ENCODE peak calls at places on chromosome 5, in ten cellular contexts. G, J, W, P, R, D, Y, L, C and M are unnamed samples.
A peak's percentile ranks its signal among the peaks of the same experiment; 100 is the strongest.

GRCh38 chr5:123875444-123876264 is 363.7 kb downstream of the CSNK1G3 start:
- DNase-seq in J (no peak), W (peak; percentile 25), G (peak; percentile 86), D (peak; percentile 32), R (no peak), C (peak; percentile 60), L (peak; percentile 21), Y (no peak), P (peak; percentile 45), M (no peak)

GRCh38 chr5:88551724-88552345 is 283.2 kb upstream of the TMEM161B start:
- DNase-seq in L (no peak), J (no peak), W (no peak), Y (no peak), C (no peak), P (no peak), D (no peak), G (peak; percentile 95), R (no peak), M (no peak)

GRCh38 chr5:10591159-10591558 is 27.3 kb downstream of the ANKRD33B start:
- DNase-seq in D (no peak), J (no peak), C (no peak), L (no peak), Y (no peak), G (no peak), R (no peak), P (no peak), W (no peak), M (no peak)

GRCh38 chr5:67942451-67942830 is 273.1 kb upstream of the PIK3R1 start:
- DNase-seq in Y (no peak), C (peak; percentile 10), W (no peak), L (no peak), G (no peak), P (no peak), J (no peak), D (no peak), R (no peak), M (no peak)

GRCh38 chr5:57986746-57987145 is 473.1 kb downstream of the PLK2 start:
- DNase-seq in P (no peak), D (peak; percentile 17), W (no peak), L (peak; percentile 40), R (no peak), C (peak; percentile 5), Y (no peak), G (no peak), J (no peak), M (no peak)

GRCh38 chr5:5103249-5103648 is 36.9 kb upstream of the ADAMTS16 start:
- DNase-seq in C (no peak), Y (no peak), G (no peak), P (no peak), L (no peak), W (no peak), D (no peak), J (no peak), R (no peak), M (no peak)

GRCh38 chr5:150021491-150022162 is 21.1 kb downstream of the HMGXB3 start:
- DNase-seq in R (no peak), L (peak; percentile 67), Y (peak; percentile 66), W (no peak), J (no peak), D (no peak), C (no peak), G (no peak), P (no peak), M (no peak)

GRCh38 chr5:136004436-136004835 is 24.4 kb upstream of the TGFBI start:
- DNase-seq in R (no peak), Y (no peak), G (no peak), P (no peak), W (no peak), L (no peak), C (peak; percentile 51), D (no peak), J (no peak), M (no peak)

DNA sequence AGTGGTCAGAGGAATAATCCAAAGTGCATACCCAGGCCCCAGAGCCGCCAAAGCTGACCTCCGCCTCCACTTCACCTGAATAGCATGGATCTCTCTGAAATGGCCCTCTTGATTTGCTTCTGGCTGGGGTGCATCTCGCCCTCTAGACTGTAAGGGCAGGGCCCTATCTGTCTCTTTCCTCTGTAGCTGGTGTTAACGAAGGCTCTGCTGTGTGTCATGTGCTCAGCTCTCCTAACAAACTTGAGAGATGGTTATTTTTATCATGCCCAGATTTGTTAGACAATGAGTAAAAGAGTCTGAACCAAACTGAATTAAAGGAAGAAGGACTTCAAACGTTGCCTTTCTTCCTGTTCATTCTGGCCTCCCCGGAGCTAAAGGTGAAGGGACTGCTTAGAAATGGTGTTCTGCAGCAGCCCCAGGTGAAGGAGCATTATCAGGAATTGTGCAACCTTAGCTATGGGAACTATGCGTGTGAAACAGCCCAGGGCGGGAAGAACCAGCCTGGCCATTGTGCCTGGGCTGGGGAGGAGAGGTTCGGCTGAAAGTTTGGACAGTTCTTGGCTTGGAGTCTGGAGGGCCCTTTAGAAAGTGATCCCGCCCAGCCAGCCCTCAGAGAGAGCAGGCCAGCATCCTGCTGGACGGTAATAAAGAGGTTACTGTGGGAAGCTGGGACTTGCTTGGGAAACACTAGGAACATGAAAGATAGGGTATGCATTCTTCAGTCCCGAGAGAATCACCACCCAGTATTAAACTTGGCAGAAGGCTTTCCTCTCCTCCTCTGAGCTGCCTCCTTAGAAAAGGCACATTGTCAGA is 73.5 kb downstream of the WWC1 start:
- DNase-seq in Y (no peak), L (peak; percentile 65), D (no peak), G (peak; percentile 43), W (no peak), R (no peak), C (peak; percentile 58), J (no peak), P (no peak), M (peak; percentile 82)
- H3K4me1 ChIP-seq in Y (no peaks in the 10 kb centered on the region), L (peaks cover 3% of the 10 kb centered on the region), D (no peaks in the 10 kb centered on the region), G (peaks cover 10% of the 10 kb centered on the region), W (no peaks in the 10 kb centered on the region), R (no peaks in the 10 kb centered on the region), C (peaks cover 26% of the 10 kb centered on the region), J (peaks cover 34% of the 10 kb centered on the region), P (peaks cover 8% of the 10 kb centered on the region), M (peaks cover 13% of the 10 kb centered on the region)

GRCh38 chr5:173801006-173801405 is 87.1 kb upstream of the CPEB4 start:
- DNase-seq in J (no peak), W (no peak), Y (no peak), L (no peak), R (no peak), C (no peak), P (no peak), D (no peak), G (no peak), M (no peak)
- TF ChIP-seq CTCF in J (no peak), W (no peak), Y (no peak), L (no peak), R (no peak), C (no peak), P (no peak), D (no peak), G (no peak), M (no peak)

GRCh38 chr5:142293486-142293885 is 31.3 kb downstream of the SPRY4 start:
- DNase-seq in R (no peak), C (no peak), Y (no peak), J (no peak), L (no peak), D (no peak), P (no peak), W (no peak), G (no peak), M (no peak)

GRCh38 chr5:142292249-142292648 is 32.6 kb downstream of the SPRY4 start:
- DNase-seq in Y (no peak), D (no peak), R (no peak), J (no peak), P (no peak), G (no peak), W (no peak), L (no peak), C (no peak), M (no peak)

GRCh38 chr5:142295084-142295758 is 29.6 kb downstream of the SPRY4 start:
- DNase-seq in J (no peak), R (no peak), G (no peak), W (no peak), D (peak; percentile 63), P (no peak), Y (no peak), L (peak; percentile 45), C (no peak), M (no peak)

GRCh38 chr5:142290574-142291299 is 34.1 kb downstream of the SPRY4 start:
- DNase-seq in J (no peak), D (peak; percentile 42), R (no peak), W (peak; percentile 53), G (peak; percentile 36), Y (no peak), L (no peak), C (no peak), P (peak; percentile 66), M (no peak)

DNA sequence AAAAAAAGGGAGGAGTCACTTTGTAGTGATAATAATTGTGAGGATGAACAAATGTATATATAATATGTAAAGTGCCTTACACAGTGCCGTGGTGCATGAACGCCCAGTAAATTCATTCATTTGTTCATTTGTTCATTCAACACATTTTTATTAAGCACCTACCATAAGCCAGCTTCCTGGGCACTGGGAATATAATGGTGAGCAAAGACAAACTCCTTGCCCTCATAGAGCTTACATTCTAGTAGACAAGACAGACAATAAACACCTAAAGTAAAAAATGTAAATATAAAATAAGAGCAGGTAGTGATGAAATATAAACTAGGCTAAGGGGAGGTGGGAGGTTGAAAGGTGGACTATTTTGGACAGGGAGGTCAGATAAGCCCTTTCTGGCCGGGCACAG is 32.0 kb downstream of the SPRY4 start:
- DNase-seq in R (no peak), C (no peak), W (no peak), Y (no peak), G (no peak), L (no peak), J (no peak), P (no peak), D (no peak), M (no peak)
- H3K4me1 ChIP-seq in R (no peaks in the 10 kb centered on the region), C (peaks cover 5% of the 10 kb centered on the region), W (no peaks in the 10 kb centered on the region), Y (peaks cover 3% of the 10 kb centered on the region), G (peaks cover 25% of the 10 kb centered on the region), L (peaks cover 34% of the 10 kb centered on the region), J (no peaks in the 10 kb centered on the region), P (peaks cover 5% of the 10 kb centered on the region), D (peaks cover 60% of the 10 kb centered on the region), M (peaks cover 18% of the 10 kb centered on the region)

DNA sequence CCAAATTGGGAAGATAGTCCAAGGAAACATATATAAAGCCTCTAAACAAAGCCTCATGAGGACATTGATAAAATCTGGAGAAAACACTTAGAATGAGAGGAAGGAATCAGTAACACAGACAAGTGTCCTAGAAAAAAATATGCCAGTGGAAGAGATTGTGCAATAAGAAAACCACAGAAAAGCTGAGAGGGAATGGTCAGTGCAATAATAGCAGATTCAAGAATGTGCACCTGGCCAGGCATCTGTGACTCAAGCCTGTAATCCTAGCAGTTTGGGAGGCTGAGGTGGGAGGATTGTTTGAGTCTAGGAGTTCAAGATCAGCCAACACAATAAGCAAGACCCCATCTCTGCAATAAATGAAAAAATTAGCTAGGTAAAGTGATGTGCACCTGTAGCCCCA is 691.2 kb upstream of the CDH6 start:
- DNase-seq in R (no peak), L (peak; percentile 3), P (no peak), W (no peak), G (no peak), D (no peak), Y (no peak), J (no peak), C (no peak), M (no peak)
- TF ChIP-seq CTCF in R (no peak), L (no peak), P (no peak), W (no peak), G (no peak), D (no peak), Y (no peak), J (no peak), C (no peak), M (no peak)